ENCODE peak calls at places on chromosomes 6 and 20, in four cellular contexts. One of them, this sample, is unnamed.

GRCh38 chr20:52473171-52473570 is 281.6 kb upstream of the ZFP64 start:
- DNase-seq in NCI-H460: no peak
- DNase-seq in activated CD8-positive, alpha-beta memory T cell treated with anti-CD3 and anti-CD28 coated beads for 4 hours: no peak
- DNase-seq in NCI-H1436 treated with DMSO at 0.1 percent for 48 hours: no peak
- DNase-seq in this sample: no peak

GRCh38 chr6:133688705-133689492 is 200.0 kb upstream of the TCF21 start:
- DNase-seq in NCI-H460: no peak
- DNase-seq in NCI-H1436 treated with DMSO at 0.1 percent for 48 hours: no peak
- DNase-seq in activated CD8-positive, alpha-beta memory T cell treated with anti-CD3 and anti-CD28 coated beads for 4 hours: no peak
- DNase-seq in this sample: no peak

GRCh38 chr6:109260126-109260525 is 122.1 kb downstream of the CD164 start:
- DNase-seq in NCI-H1436 treated with DMSO at 0.1 percent for 48 hours: no peak
- DNase-seq in activated CD8-positive, alpha-beta memory T cell treated with anti-CD3 and anti-CD28 coated beads for 4 hours: no peak
- DNase-seq in NCI-H460: no peak
- DNase-seq in this sample: no peak

GRCh38 chr20:63945031-63945658 is 11.1 kb downstream of the UCKL1 start:
- DNase-seq in activated CD8-positive, alpha-beta memory T cell treated with anti-CD3 and anti-CD28 coated beads for 4 hours: no peak
- DNase-seq in NCI-H1436 treated with DMSO at 0.1 percent for 48 hours: no peak
- DNase-seq in NCI-H460: no peak
- DNase-seq in this sample: no peak

GRCh38 chr20:35058184-35058583 is 34.4 kb downstream of the TRPC4AP start:
- DNase-seq in NCI-H460: no peak
- DNase-seq in activated CD8-positive, alpha-beta memory T cell treated with anti-CD3 and anti-CD28 coated beads for 4 hours: no peak
- DNase-seq in NCI-H1436 treated with DMSO at 0.1 percent for 48 hours: no peak
- DNase-seq in this sample: no peak

GRCh38 chr6:34027445-34027936 is 118.4 kb downstream of the GRM4 start:
- DNase-seq in activated CD8-positive, alpha-beta memory T cell treated with anti-CD3 and anti-CD28 coated beads for 4 hours: peak
- DNase-seq in NCI-H1436 treated with DMSO at 0.1 percent for 48 hours: no peak
- DNase-seq in NCI-H460: peak
- DNase-seq in this sample: peak

GRCh38 chr6:22570185-22570551 is 802 bp downstream of the HDGFL1 start:
- DNase-seq in NCI-H1436 treated with DMSO at 0.1 percent for 48 hours: no peak
- DNase-seq in NCI-H460: no peak
- DNase-seq in activated CD8-positive, alpha-beta memory T cell treated with anti-CD3 and anti-CD28 coated beads for 4 hours: no peak
- DNase-seq in this sample: no peak

GRCh38 chr6:40735126-40735920 is 148.2 kb upstream of the LRFN2 start:
- DNase-seq in NCI-H460: no peak
- DNase-seq in activated CD8-positive, alpha-beta memory T cell treated with anti-CD3 and anti-CD28 coated beads for 4 hours: no peak
- DNase-seq in NCI-H1436 treated with DMSO at 0.1 percent for 48 hours: no peak
- DNase-seq in this sample: no peak

GRCh38 chr20:2103454-2104153 is 2.0 kb downstream of the STK35 start:
- DNase-seq in NCI-H1436 treated with DMSO at 0.1 percent for 48 hours: no peak
- DNase-seq in activated CD8-positive, alpha-beta memory T cell treated with anti-CD3 and anti-CD28 coated beads for 4 hours: no peak
- DNase-seq in NCI-H460: no peak
- DNase-seq in this sample: no peak

GRCh38 chr6:48419992-48420391 is 309.0 kb upstream of the PTCHD4 start:
- DNase-seq in activated CD8-positive, alpha-beta memory T cell treated with anti-CD3 and anti-CD28 coated beads for 4 hours: no peak
- DNase-seq in NCI-H460: no peak
- DNase-seq in NCI-H1436 treated with DMSO at 0.1 percent for 48 hours: no peak
- DNase-seq in this sample: no peak

GRCh38 chr6:11366934-11367637 is 134.6 kb upstream of the NEDD9 start:
- DNase-seq in NCI-H460: no peak
- DNase-seq in NCI-H1436 treated with DMSO at 0.1 percent for 48 hours: no peak
- DNase-seq in activated CD8-positive, alpha-beta memory T cell treated with anti-CD3 and anti-CD28 coated beads for 4 hours: no peak
- DNase-seq in this sample: no peak

GRCh38 chr6:36655073-36655847 is 23.3 kb upstream of the CDKN1A start:
- DNase-seq in NCI-H1436 treated with DMSO at 0.1 percent for 48 hours: no peak
- DNase-seq in NCI-H460: no peak
- DNase-seq in activated CD8-positive, alpha-beta memory T cell treated with anti-CD3 and anti-CD28 coated beads for 4 hours: no peak
- DNase-seq in this sample: no peak

GRCh38 chr20:13333793-13334192 is 112.7 kb downstream of the ISM1 start:
- DNase-seq in NCI-H1436 treated with DMSO at 0.1 percent for 48 hours: no peak
- DNase-seq in activated CD8-positive, alpha-beta memory T cell treated with anti-CD3 and anti-CD28 coated beads for 4 hours: no peak
- DNase-seq in NCI-H460: no peak
- DNase-seq in this sample: no peak

GRCh38 chr6:7051780-7052440 is 55.9 kb upstream of the RREB1 start:
- DNase-seq in activated CD8-positive, alpha-beta memory T cell treated with anti-CD3 and anti-CD28 coated beads for 4 hours: peak
- DNase-seq in NCI-H460: no peak
- DNase-seq in NCI-H1436 treated with DMSO at 0.1 percent for 48 hours: no peak
- DNase-seq in this sample: peak

GRCh38 chr6:106476326-106477105 is 116.0 kb downstream of the CRYBG1 start:
- DNase-seq in NCI-H1436 treated with DMSO at 0.1 percent for 48 hours: no peak
- DNase-seq in NCI-H460: no peak
- DNase-seq in activated CD8-positive, alpha-beta memory T cell treated with anti-CD3 and anti-CD28 coated beads for 4 hours: no peak
- DNase-seq in this sample: no peak